ENCODE peak calls at places on chromosomes 1 and 21, in four cellular contexts. One of them, this sample, is unnamed.

GRCh38 chr21:34974162-34974981 is 74.7 kb downstream of the RUNX1 start:
- DNase-seq in SK-N-SH: no peak
- DNase-seq in HepG2: peak
- DNase-seq in GM12878: peak
- DNase-seq in this sample: no peak

GRCh38 chr21:31803039-31804007 is 69.5 kb upstream of the HUNK start:
- DNase-seq in SK-N-SH: no peak
- DNase-seq in HepG2: no peak
- DNase-seq in GM12878: no peak
- DNase-seq in this sample: no peak

GRCh38 chr1:202213361-202214088 is 19.9 kb downstream of the LGR6 start:
- DNase-seq in SK-N-SH: peak
- DNase-seq in HepG2: no peak
- DNase-seq in GM12878: no peak
- DNase-seq in this sample: peak

GRCh38 chr1:52554756-52555155 is 1.9 kb upstream of the TUT4 start:
- DNase-seq in SK-N-SH: no peak
- DNase-seq in HepG2: peak
- DNase-seq in GM12878: no peak
- DNase-seq in this sample: no peak

GRCh38 chr1:50704126-50704525 is 255.9 kb downstream of the FAF1 start:
- DNase-seq in SK-N-SH: peak
- DNase-seq in HepG2: peak
- DNase-seq in GM12878: no peak
- DNase-seq in this sample: peak

GRCh38 chr1:184520343-184520742 is 133.5 kb downstream of the C1orf21 start:
- DNase-seq in SK-N-SH: no peak
- DNase-seq in HepG2: no peak
- DNase-seq in GM12878: no peak
- DNase-seq in this sample: no peak

GRCh38 chr1:58528518-58528917 is 18.0 kb downstream of the OMA1 start:
- DNase-seq in SK-N-SH: no peak
- DNase-seq in HepG2: no peak
- DNase-seq in GM12878: no peak
- DNase-seq in this sample: no peak

GRCh38 chr21:33834801-33835500 is 80.7 kb downstream of the ATP5PO start:
- DNase-seq in SK-N-SH: no peak
- DNase-seq in HepG2: no peak
- DNase-seq in GM12878: no peak
- DNase-seq in this sample: no peak

GRCh38 chr1:233704125-233704881 is 90.4 kb downstream of the KCNK1 start:
- DNase-seq in SK-N-SH: no peak
- DNase-seq in HepG2: no peak
- DNase-seq in GM12878: no peak
- DNase-seq in this sample: no peak

GRCh38 chr1:167455786-167456446 is 62.4 kb downstream of the CD247 start:
- DNase-seq in SK-N-SH: peak
- DNase-seq in HepG2: no peak
- DNase-seq in GM12878: no peak
- DNase-seq in this sample: peak

GRCh38 chr1:228515200-228515834 is 28.1 kb downstream of the RNF187 start:
- DNase-seq in SK-N-SH: peak
- DNase-seq in HepG2: peak
- DNase-seq in GM12878: no peak
- DNase-seq in this sample: peak

GRCh38 chr1:74357150-74357549 is 122.0 kb downstream of the TNNI3K start:
- DNase-seq in SK-N-SH: no peak
- DNase-seq in HepG2: no peak
- DNase-seq in GM12878: no peak
- DNase-seq in this sample: no peak

GRCh38 chr1:111707906-111708305 is 31.3 kb downstream of the INKA2 start:
- DNase-seq in SK-N-SH: no peak
- DNase-seq in HepG2: no peak
- DNase-seq in GM12878: no peak
- DNase-seq in this sample: no peak

GRCh38 chr21:44708866-44709425 is 2.4 kb downstream of the TSPEAR start:
- DNase-seq in SK-N-SH: peak
- DNase-seq in HepG2: no peak
- DNase-seq in GM12878: no peak
- DNase-seq in this sample: no peak

GRCh38 chr1:165492845-165493244 is 47.9 kb upstream of the RXRG start:
- DNase-seq in SK-N-SH: peak
- DNase-seq in HepG2: no peak
- DNase-seq in GM12878: no peak
- DNase-seq in this sample: no peak

GRCh38 chr1:33897092-33897725 is 33.3 kb downstream of the HMGB4 start:
- DNase-seq in SK-N-SH: no peak
- DNase-seq in HepG2: no peak
- DNase-seq in GM12878: no peak
- DNase-seq in this sample: no peak

GRCh38 chr1:211328084-211328694 is 1.6 kb downstream of the TRAF5 start:
- DNase-seq in SK-N-SH: no peak
- DNase-seq in HepG2: no peak
- DNase-seq in GM12878: no peak
- DNase-seq in this sample: no peak

GRCh38 chr1:16073490-16074104 is at the start of gene FAM131C:
- DNase-seq in SK-N-SH: peak
- DNase-seq in HepG2: no peak
- DNase-seq in GM12878: no peak
- DNase-seq in this sample: peak

GRCh38 chr1:169711469-169712308 is at the start of gene SELL:
- DNase-seq in SK-N-SH: peak
- DNase-seq in HepG2: peak
- DNase-seq in GM12878: peak
- DNase-seq in this sample: peak

GRCh38 chr1:193589597-193590040 is 403.2 kb upstream of the B3GALT2 start:
- DNase-seq in SK-N-SH: no peak
- DNase-seq in HepG2: no peak
- DNase-seq in GM12878: no peak
- DNase-seq in this sample: no peak

GRCh38 chr1:46760558-46761166 is 38.2 kb upstream of the CYP4B1 start:
- DNase-seq in SK-N-SH: no peak
- DNase-seq in HepG2: no peak
- DNase-seq in GM12878: no peak
- DNase-seq in this sample: no peak

GRCh38 chr1:26012862-26013261 is 8.7 kb upstream of the EXTL1 start:
- DNase-seq in SK-N-SH: no peak
- DNase-seq in HepG2: no peak
- DNase-seq in GM12878: no peak
- DNase-seq in this sample: no peak

GRCh38 chr1:199129247-199129646 is 490.4 kb downstream of the PTPRC start:
- DNase-seq in SK-N-SH: no peak
- DNase-seq in HepG2: no peak
- DNase-seq in GM12878: no peak
- DNase-seq in this sample: no peak
- TF ChIP-seq PBX3 in SK-N-SH: peak
- TF ChIP-seq PBX3 in HepG2: no peak
- TF ChIP-seq PBX3 in GM12878: no peak
- TF ChIP-seq PBX3 in this sample: no peak

DNA sequence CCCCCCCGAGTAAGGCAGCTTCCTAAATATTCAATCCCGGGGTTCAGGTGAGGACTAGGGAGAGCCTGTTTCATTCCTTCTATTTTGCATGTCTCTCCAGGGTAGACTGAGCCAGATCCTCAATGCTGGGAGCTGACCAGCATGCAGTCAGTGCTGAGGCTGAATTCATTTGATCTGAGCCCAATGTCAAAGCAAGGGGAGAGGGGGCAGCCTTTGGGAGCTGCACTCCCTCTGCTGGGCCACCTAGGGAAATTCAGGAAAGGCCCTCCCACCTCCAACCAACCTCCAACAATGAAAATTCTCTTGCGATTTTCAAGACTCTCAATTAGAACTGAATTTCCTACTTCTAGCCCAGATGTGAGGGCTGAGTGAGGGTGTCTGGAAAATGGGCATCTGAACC is 371.2 kb downstream of the NPHP4 start:
- DNase-seq in SK-N-SH: peak
- DNase-seq in HepG2: peak
- DNase-seq in GM12878: no peak
- DNase-seq in this sample: peak
- TF ChIP-seq PBX3 in SK-N-SH: no peak
- TF ChIP-seq PBX3 in HepG2: no peak
- TF ChIP-seq PBX3 in GM12878: no peak
- TF ChIP-seq PBX3 in this sample: no peak

GRCh38 chr1:244112646-244113045 is 61.6 kb downstream of the ZBTB18 start:
- DNase-seq in SK-N-SH: no peak
- DNase-seq in HepG2: no peak
- DNase-seq in GM12878: no peak
- DNase-seq in this sample: no peak
- TF ChIP-seq PBX3 in SK-N-SH: peak
- TF ChIP-seq PBX3 in HepG2: no peak
- TF ChIP-seq PBX3 in GM12878: no peak
- TF ChIP-seq PBX3 in this sample: no peak

DNA sequence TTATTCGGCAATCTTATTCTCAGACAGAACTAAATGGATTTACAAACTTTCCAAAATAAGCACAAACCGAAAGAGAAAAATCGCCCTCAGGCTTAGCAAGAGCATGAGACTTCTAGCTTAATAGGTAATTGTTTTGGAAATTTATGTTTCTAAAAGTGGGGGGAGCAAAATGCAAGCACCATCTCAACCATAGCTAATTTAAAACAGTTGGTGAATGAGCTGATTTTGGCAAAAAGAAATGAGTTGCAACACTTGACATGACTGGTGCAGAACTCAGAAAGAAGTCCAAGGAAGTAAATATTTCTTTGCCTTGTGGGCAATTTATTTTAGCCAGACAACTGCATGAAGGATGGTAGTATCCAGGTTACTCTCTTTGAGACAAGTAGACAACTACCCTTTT is 71.5 kb upstream of the PTGFR start:
- DNase-seq in SK-N-SH: no peak
- DNase-seq in HepG2: no peak
- DNase-seq in GM12878: no peak
- DNase-seq in this sample: no peak
- TF ChIP-seq PBX3 in SK-N-SH: peak
- TF ChIP-seq PBX3 in HepG2: no peak
- TF ChIP-seq PBX3 in GM12878: no peak
- TF ChIP-seq PBX3 in this sample: no peak

GRCh38 chr1:17270891-17271765 is 22.2 kb downstream of the PADI3 start:
- DNase-seq in SK-N-SH: no peak
- DNase-seq in HepG2: no peak
- DNase-seq in GM12878: no peak
- DNase-seq in this sample: no peak

GRCh38 chr1:17272066-17272465 is 23.2 kb downstream of the PADI3 start:
- DNase-seq in SK-N-SH: no peak
- DNase-seq in HepG2: no peak
- DNase-seq in GM12878: no peak
- DNase-seq in this sample: no peak

GRCh38 chr1:17272641-17273040 is 23.7 kb downstream of the PADI3 start:
- DNase-seq in SK-N-SH: no peak
- DNase-seq in HepG2: no peak
- DNase-seq in GM12878: no peak
- DNase-seq in this sample: no peak

GRCh38 chr1:17274186-17275170 is 25.6 kb downstream of the PADI3 start:
- DNase-seq in SK-N-SH: peak
- DNase-seq in HepG2: peak
- DNase-seq in GM12878: peak
- DNase-seq in this sample: peak

DNA sequence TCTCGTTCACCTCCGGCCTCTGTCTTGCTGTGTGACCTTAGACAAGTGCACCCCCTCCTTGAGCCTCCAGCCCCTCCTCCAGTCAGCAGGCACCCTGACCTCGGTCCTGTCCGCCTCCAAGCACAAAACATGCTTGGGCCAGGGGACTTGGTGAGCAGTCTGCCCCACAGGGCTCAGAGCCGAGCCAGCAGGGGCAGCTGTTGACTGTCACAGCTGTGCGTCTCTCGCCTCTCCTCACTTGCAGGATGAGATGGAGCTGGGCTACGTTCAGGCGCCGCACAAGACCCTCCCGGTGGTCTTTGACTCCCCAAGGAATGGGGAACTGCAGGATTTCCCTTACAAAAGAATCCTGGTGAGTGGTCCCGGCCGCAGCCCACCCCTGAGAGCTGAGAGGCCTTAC is 24.2 kb downstream of the PADI3 start:
- DNase-seq in SK-N-SH: no peak
- DNase-seq in HepG2: no peak
- DNase-seq in GM12878: no peak
- DNase-seq in this sample: no peak
- TF ChIP-seq PBX3 in SK-N-SH: no peak
- TF ChIP-seq PBX3 in HepG2: no peak
- TF ChIP-seq PBX3 in GM12878: no peak
- TF ChIP-seq PBX3 in this sample: no peak

GRCh38 chr1:152623203-152623844 is 421 bp upstream of the LCE3A start:
- DNase-seq in SK-N-SH: peak
- DNase-seq in HepG2: peak
- DNase-seq in GM12878: no peak
- DNase-seq in this sample: no peak
- TF ChIP-seq PBX3 in SK-N-SH: no peak
- TF ChIP-seq PBX3 in HepG2: no peak
- TF ChIP-seq PBX3 in GM12878: no peak
- TF ChIP-seq PBX3 in this sample: no peak

GRCh38 chr21:17819878-17820232 is 699 bp upstream of the C21orf91 start:
- DNase-seq in SK-N-SH: peak
- DNase-seq in HepG2: peak
- DNase-seq in GM12878: no peak
- DNase-seq in this sample: no peak
- TF ChIP-seq PBX3 in SK-N-SH: no peak
- TF ChIP-seq PBX3 in HepG2: no peak
- TF ChIP-seq PBX3 in GM12878: no peak
- TF ChIP-seq PBX3 in this sample: no peak

DNA sequence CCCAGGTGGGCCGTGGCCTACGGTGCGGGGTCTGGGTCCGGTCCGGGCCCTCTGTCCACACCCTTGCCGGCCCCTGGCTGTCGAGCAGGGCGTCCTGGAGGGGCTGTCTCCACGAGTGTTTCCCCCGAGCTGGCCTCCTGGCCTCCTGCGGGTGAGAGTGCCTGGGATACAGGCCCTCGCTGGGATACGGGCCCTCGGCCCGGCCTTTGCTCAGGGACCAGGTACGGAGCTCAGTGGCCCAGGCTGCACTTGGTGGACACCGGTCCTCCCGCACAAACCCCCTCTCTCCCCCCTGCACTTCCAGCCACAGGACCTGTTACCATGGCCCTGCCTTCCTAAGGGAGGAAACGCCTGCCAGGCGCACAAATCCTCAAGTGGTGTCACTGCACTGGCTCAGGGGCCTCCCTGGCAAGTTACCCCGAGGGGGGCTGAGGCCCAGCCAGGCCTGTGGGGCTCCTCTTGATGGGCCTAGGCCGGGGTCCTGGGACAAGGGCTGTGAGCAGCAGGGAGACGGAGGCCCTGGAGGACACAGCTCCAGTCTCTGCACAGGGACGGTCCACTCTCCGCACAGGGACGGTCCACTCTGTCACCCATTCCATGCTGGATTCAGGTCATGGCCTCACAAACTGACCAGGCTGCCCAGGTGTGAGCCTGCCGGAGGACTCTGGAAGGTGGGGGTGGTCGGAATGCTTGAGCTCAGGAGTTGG is 18.2 kb upstream of the RNF223 start:
- DNase-seq in SK-N-SH: peak
- DNase-seq in HepG2: no peak
- DNase-seq in GM12878: no peak
- DNase-seq in this sample: no peak
- TF ChIP-seq PBX3 in SK-N-SH: no peak
- TF ChIP-seq PBX3 in HepG2: no peak
- TF ChIP-seq PBX3 in GM12878: no peak
- TF ChIP-seq PBX3 in this sample: no peak